ENCODE peak calls at places on chromosomes 13 and 19, in six cellular contexts. T is Right ventricle myocardium superior; R is activated naive CD8-positive, alpha-beta T cell treated with anti-CD3 and anti-CD28 coated beads, Interleukin-2, amount 50 U/mL, for 24 hours; P is GM06990; K is GM10248; V is stimulated activated CD4-positive, alpha-beta T cell treated with anti-CD3 and anti-CD28 coated beads, Interleukin-15, amount 100 ng/mL, for 48 hours. G is an unnamed sample.
A peak's percentile ranks its signal among the peaks of the same experiment; 100 is the strongest.

GRCh38 chr19:41902594-41902993 is 19.6 kb downstream of the ARHGEF1 start:
- DNase-seq in T (no peak), R (no peak), P (no peak), K (no peak), V (no peak), G (no peak)

GRCh38 chr19:16068696-16069259 is 7.5 kb upstream of the TPM4 start:
- DNase-seq in T (no peak), R (no peak), P (no peak), K (no peak), V (no peak), G (no peak)

GRCh38 chr19:17450264-17451075 is 2.0 kb upstream of the TMEM221 start:
- DNase-seq in T (no peak), R (peak; percentile 30), P (peak; percentile 35), K (peak; percentile 30), V (peak; percentile 39), G (peak; percentile 41)

GRCh38 chr13:28052945-28053344 is 47.4 kb downstream of the FLT3 start:
- DNase-seq in T (no peak), R (no peak), P (no peak), K (no peak), V (no peak), G (no peak)

GRCh38 chr19:1211494-1212234 is 6.1 kb downstream of the STK11 start:
- DNase-seq in T (peak; percentile 43), R (no peak), P (peak; percentile 9), K (no peak), V (no peak), G (no peak)

GRCh38 chr13:114140909-114141255 is 8.5 kb upstream of the RASA3 start:
- DNase-seq in T (no peak), R (peak; percentile 47), P (peak; percentile 33), K (no peak), V (no peak), G (no peak)

GRCh38 chr13:94248454-94249233 is 230.8 kb downstream of the DCT start:
- DNase-seq in T (no peak), R (no peak), P (no peak), K (no peak), V (no peak), G (no peak)

GRCh38 chr13:27621116-27621365 is 651 bp upstream of the POLR1D start:
- DNase-seq in T (no peak), R (no peak), P (no peak), K (no peak), V (no peak), G (no peak)

GRCh38 chr19:46542428-46543230 is 47.0 kb upstream of the PNMA8B start:
- DNase-seq in T (peak; percentile 94), R (peak; percentile 84), P (peak; percentile 51), K (peak; percentile 76), V (peak; percentile 67), G (peak; percentile 49)

GRCh38 chr19:13964776-13965175 is 12.5 kb downstream of the DCAF15 start:
- DNase-seq in T (no peak), R (no peak), P (no peak), K (no peak), V (no peak), G (no peak)

GRCh38 chr19:6056801-6057650 is 53.3 kb downstream of the RFX2 start:
- DNase-seq in T (peak; percentile 84), R (no peak), P (no peak), K (no peak), V (no peak), G (no peak)